ENCODE peak calls at places on chromosome 12, in four cellular contexts. Y is IMR-90, K is H1, G is neuronal stem cell. C is an unnamed sample.

GRCh38 chr12:31880340-31880739 is 78.9 kb upstream of the RESF1 start:
- DNase-seq in K (no peak), Y (no peak), G (no peak), C (peak)

GRCh38 chr12:75831413-75831812 is 200.2 kb downstream of the PHLDA1 start:
- DNase-seq in Y (peak), G (no peak), K (no peak), C (peak)

GRCh38 chr12:87801860-87802720 is 227.1 kb downstream of the C12orf50 start:
- DNase-seq in G (no peak), K (no peak), Y (no peak), C (no peak)

GRCh38 chr12:19402211-19402610 is 37.1 kb upstream of the AEBP2 start:
- DNase-seq in K (no peak), G (no peak), Y (no peak), C (no peak)

GRCh38 chr12:74242088-74242487 is 295.5 kb upstream of the ATXN7L3B start:
- DNase-seq in K (no peak), G (no peak), Y (no peak), C (no peak)

GRCh38 chr12:51378749-51379148 is 12.5 kb downstream of the GALNT6 start:
- DNase-seq in K (no peak), Y (no peak), G (no peak), C (no peak)

GRCh38 chr12:46164186-46164585 is 104.7 kb downstream of the SLC38A1 start:
- DNase-seq in K (no peak), Y (no peak), G (no peak), C (no peak)

GRCh38 chr12:62640910-62641448 is 174.4 kb downstream of the MON2 start:
- DNase-seq in K (no peak), Y (peak), G (no peak), C (peak)

GRCh38 chr12:92096346-92097136 is 49.1 kb downstream of the BTG1 start:
- DNase-seq in K (no peak), G (no peak), Y (peak), C (no peak)

GRCh38 chr12:126390969-126391566 is 1325.8 kb downstream of the AACS start:
- DNase-seq in K (no peak), Y (no peak), G (no peak), C (no peak)

GRCh38 chr12:3662516-3662915 is 90.4 kb downstream of the CRACR2A start:
- DNase-seq in Y (no peak), K (no peak), G (no peak), C (no peak)

GRCh38 chr12:47752552-47752951 is 6.1 kb downstream of the RAPGEF3 start:
- DNase-seq in G (no peak), Y (peak), K (no peak), C (no peak)

GRCh38 chr12:93943766-93944165 is 204.6 kb upstream of the PLXNC1 start:
- DNase-seq in K (no peak), Y (peak), G (no peak), C (peak)

GRCh38 chr12:2372178-2372577 is 319.4 kb downstream of the CACNA1C start:
- DNase-seq in Y (no peak), G (no peak), K (no peak), C (peak)

GRCh38 chr12:69329669-69330428 is 18.3 kb upstream of the LYZ start:
- DNase-seq in Y (no peak), G (no peak), K (no peak), C (no peak)
- H3K4me3 ChIP-seq in Y (no peak), G (no peak), K (no peak), C (no peak)

GRCh38 chr12:124432376-124432775 is 135.0 kb downstream of the NCOR2 start:
- DNase-seq in K (no peak), G (no peak), Y (no peak), C (no peak)
- H2BK15ac ChIP-seq in K (no peak), G (no peak), Y (no peak), C (no peak)

GRCh38 chr12:21677622-21678277 is 20.1 kb upstream of the LDHB start:
- DNase-seq in Y (peak), G (no peak), K (no peak), C (no peak)

GRCh38 chr12:21678959-21679358 is 21.3 kb upstream of the LDHB start:
- DNase-seq in K (no peak), Y (no peak), G (no peak), C (no peak)

GRCh38 chr12:21676781-21677180 is 19.1 kb upstream of the LDHB start:
- DNase-seq in Y (no peak), G (no peak), K (no peak), C (no peak)

GRCh38 chr12:21675641-21676040 is 18.0 kb upstream of the LDHB start:
- DNase-seq in G (no peak), Y (no peak), K (no peak), C (no peak)

DNA sequence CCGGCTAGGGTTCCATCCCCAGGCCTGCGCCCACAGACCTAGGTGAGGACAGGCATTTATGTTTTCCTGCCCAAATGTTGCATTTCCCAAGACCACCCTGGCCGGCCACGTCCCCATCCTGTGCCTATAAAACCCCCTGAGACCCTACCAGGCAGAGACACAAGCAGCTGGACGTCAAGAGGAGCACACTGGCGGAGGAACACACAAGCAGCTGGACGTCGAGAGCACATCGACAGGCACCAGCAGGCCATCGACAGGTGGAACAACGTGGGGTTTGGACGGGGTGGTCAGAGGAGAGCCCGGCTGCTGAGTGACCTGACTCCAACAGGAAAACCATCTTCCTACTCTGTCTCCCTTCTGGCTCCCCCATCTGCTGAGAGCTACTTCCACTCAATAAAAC is 19.6 kb upstream of the LDHB start:
- DNase-seq in G (no peak), Y (no peak), K (no peak), C (no peak)
- H3K4me3 ChIP-seq in G (no peak), Y (no peak), K (no peak), C (no peak)

GRCh38 chr12:124783087-124783486 is 80.6 kb downstream of the SCARB1 start:
- DNase-seq in K (no peak), Y (no peak), G (no peak), C (no peak)

GRCh38 chr12:124788936-124789555 is 74.6 kb downstream of the SCARB1 start:
- DNase-seq in Y (no peak), G (no peak), K (no peak), C (no peak)

GRCh38 chr12:124784871-124785572 is 78.6 kb downstream of the SCARB1 start:
- DNase-seq in G (no peak), Y (no peak), K (no peak), C (no peak)

GRCh38 chr12:124782132-124782531 is 81.5 kb downstream of the SCARB1 start:
- DNase-seq in Y (no peak), K (no peak), G (no peak), C (peak)

GRCh38 chr12:124786065-124786964 is 77.3 kb downstream of the SCARB1 start:
- DNase-seq in K (peak), G (peak), Y (peak), C (peak)
- H2BK15ac ChIP-seq in K (no peak), G (peak), Y (no peak), C (no peak)

GRCh38 chr12:13196302-13196921 is at the start of gene EMP1:
- DNase-seq in K (no peak), G (no peak), Y (peak), C (peak)
- H3K4me3 ChIP-seq in K (no peak), G (no peak), Y (peak), C (no peak)

DNA sequence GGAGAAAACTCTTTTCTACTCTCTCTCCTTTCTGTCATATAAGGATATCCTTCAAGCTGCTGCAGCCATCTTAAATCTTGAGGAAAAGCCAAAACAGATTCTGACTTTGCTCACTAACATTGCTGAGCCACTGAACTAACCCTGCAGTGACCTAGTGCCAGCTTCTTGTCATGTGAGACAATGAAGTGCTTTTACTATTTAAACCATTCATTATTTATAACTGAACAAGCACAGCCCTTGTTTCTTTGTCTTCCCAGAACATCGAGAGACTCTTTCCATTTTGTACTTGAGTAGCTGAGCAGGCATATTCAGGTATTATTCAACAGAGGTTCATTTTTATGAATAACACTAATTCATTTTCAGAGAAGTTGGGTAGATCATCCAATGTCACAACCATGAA is 455.0 kb upstream of the TMPO start:
- DNase-seq in Y (no peak), K (no peak), G (no peak), C (no peak)
- H2BK15ac ChIP-seq in Y (no peak), K (no peak), G (no peak), C (no peak)